ENCODE peak calls at places on chromosomes 2 and 18, in nine cellular contexts. K, B, M, E, X, O, J, I and D are unnamed samples.
A peak's percentile ranks its signal among the peaks of the same experiment; 100 is the strongest.

GRCh38 chr2:208488668-208489564 is 82.3 kb downstream of the PTH2R start:
- DNase-seq in K (no peak), B (no peak), M (no peak), E (no peak), X (no peak), O (no peak), J (no peak), I (no peak), D (no peak)

GRCh38 chr2:217943379-217944321 is 59.1 kb downstream of the TNS1 start:
- DNase-seq in K (no peak), B (peak; percentile 85), M (peak; percentile 50), E (no peak), X (no peak), O (peak; percentile 81), J (peak; percentile 48), I (peak; percentile 90), D (peak; percentile 83)

GRCh38 chr2:182818541-182819308 is 47.7 kb downstream of the FRZB start:
- DNase-seq in K (no peak), B (no peak), M (no peak), E (no peak), X (no peak), O (peak; percentile 20), J (no peak), I (no peak), D (no peak)

GRCh38 chr18:48834421-48835011 is 116.2 kb downstream of the SMAD7 start:
- DNase-seq in K (peak; percentile 65), B (peak; percentile 72), M (peak; percentile 89), E (peak; percentile 15), X (peak; percentile 94), O (peak; percentile 17), J (peak; percentile 93), I (peak; percentile 85), D (peak; percentile 81)

GRCh38 chr2:185291035-185291647 is 447.5 kb upstream of the FSIP2 start:
- DNase-seq in K (no peak), B (no peak), M (peak; percentile 30), E (no peak), X (peak; percentile 53), O (peak; percentile 81), J (peak; percentile 50), I (no peak), D (no peak)

GRCh38 chr2:230893881-230894781 is 29.4 kb downstream of the ITM2C start:
- DNase-seq in K (no peak), B (no peak), M (no peak), E (no peak), X (no peak), O (peak; percentile 9), J (peak; percentile 5), I (no peak), D (peak; percentile 56)

GRCh38 chr2:68764781-68765385 is 30.3 kb downstream of the ARHGAP25 start:
- DNase-seq in K (no peak), B (no peak), M (peak; percentile 94), E (no peak), X (no peak), O (no peak), J (no peak), I (no peak), D (no peak)

GRCh38 chr2:7191927-7192326 is 274.7 kb downstream of the RNF144A start:
- DNase-seq in K (peak; percentile 12), B (no peak), M (peak; percentile 99), E (no peak), X (peak; percentile 76), O (no peak), J (peak; percentile 94), I (no peak), D (no peak)

GRCh38 chr2:180077295-180077906 is 70.3 kb upstream of the CWC22 start:
- DNase-seq in K (peak; percentile 1), B (no peak), M (peak; percentile 18), E (no peak), X (peak; percentile 6), O (no peak), J (peak; percentile 55), I (no peak), D (no peak)

GRCh38 chr2:127195140-127196074 is 24.7 kb downstream of the CYP27C1 start:
- DNase-seq in K (no peak), B (no peak), M (no peak), E (no peak), X (no peak), O (no peak), J (no peak), I (no peak), D (no peak)

GRCh38 chr2:127199223-127199622 is 20.9 kb downstream of the CYP27C1 start:
- DNase-seq in K (no peak), B (no peak), M (no peak), E (no peak), X (no peak), O (no peak), J (no peak), I (peak; percentile 30), D (no peak)

GRCh38 chr2:127196998-127197397 is 23.1 kb downstream of the CYP27C1 start:
- DNase-seq in K (no peak), B (no peak), M (no peak), E (no peak), X (no peak), O (no peak), J (no peak), I (no peak), D (no peak)

GRCh38 chr2:127196549-127196948 is 23.6 kb downstream of the CYP27C1 start:
- DNase-seq in K (no peak), B (no peak), M (no peak), E (no peak), X (no peak), O (no peak), J (no peak), I (no peak), D (no peak)

DNA sequence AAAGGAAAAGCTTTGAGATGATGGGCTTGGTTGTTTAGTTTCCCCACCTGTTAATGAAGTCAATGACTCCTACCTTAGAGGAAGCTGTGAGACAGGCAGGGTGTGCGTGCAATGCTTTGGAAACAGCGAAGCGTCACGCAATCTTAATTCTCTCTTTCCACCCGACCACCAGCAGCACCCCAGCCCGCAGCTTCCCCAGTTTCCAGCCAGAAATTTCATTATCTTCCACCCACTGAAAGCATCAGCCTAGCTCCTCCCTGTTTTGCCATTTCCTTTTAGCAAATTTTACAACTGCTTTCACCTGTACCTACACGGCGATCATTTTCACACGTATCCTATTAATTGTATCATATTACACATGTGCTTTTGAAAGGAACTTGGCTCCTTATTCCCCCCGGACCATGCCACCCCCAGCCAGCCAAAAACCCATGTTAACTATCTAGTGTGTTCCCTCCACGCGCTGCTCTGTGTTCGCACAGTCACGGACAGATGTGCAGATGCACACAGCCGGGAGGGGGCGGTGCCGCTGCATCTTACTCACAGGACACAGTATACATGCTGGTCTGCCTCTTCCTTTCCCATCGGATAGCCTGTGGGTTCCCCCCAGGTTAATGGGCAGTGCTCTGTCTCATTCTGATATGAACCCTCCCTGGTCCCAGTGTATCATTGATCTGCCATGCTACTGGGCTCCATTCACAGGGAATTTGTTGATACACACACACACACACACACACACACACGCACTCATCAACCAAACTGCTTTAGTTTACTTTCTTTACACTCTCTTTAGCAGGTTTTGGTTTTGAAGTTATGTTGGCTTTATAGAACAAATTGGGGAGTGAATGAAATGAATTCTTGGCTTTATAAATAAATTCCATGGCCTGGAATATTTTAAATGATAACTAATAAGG is 22.4 kb downstream of the CYP27C1 start:
- DNase-seq in K (no peak), B (no peak), M (peak; percentile 31), E (no peak), X (no peak), O (peak; percentile 82), J (peak; percentile 59), I (peak; percentile 71), D (no peak)
- TF ChIP-seq CTCF in K (peak; percentile 49), B (no peak), M (peak; percentile 44), E (no peak), X (peak; percentile 63), O (peak; percentile 26), J (peak; percentile 73), I (peak; percentile 29), D (peak; percentile 29)

GRCh38 chr2:46879511-46879910 is 36.1 kb downstream of the MCFD2 start:
- DNase-seq in K (no peak), B (peak; percentile 1), M (no peak), E (no peak), X (no peak), O (no peak), J (no peak), I (no peak), D (no peak)

GRCh38 chr2:46878240-46878877 is 37.2 kb downstream of the MCFD2 start:
- DNase-seq in K (no peak), B (peak; percentile 11), M (no peak), E (no peak), X (no peak), O (no peak), J (no peak), I (no peak), D (no peak)

GRCh38 chr2:46877619-46878113 is 37.9 kb downstream of the MCFD2 start:
- DNase-seq in K (no peak), B (peak; percentile 16), M (no peak), E (no peak), X (no peak), O (no peak), J (no peak), I (no peak), D (no peak)

GRCh38 chr2:46876741-46877384 is 38.7 kb downstream of the MCFD2 start:
- DNase-seq in K (no peak), B (peak; percentile 24), M (peak; percentile 82), E (no peak), X (peak; percentile 84), O (no peak), J (peak; percentile 88), I (no peak), D (no peak)

GRCh38 chr2:46878886-46879285 is 36.7 kb downstream of the MCFD2 start:
- DNase-seq in K (no peak), B (no peak), M (peak; percentile 61), E (no peak), X (no peak), O (peak; percentile 26), J (peak; percentile 72), I (no peak), D (peak; percentile 69)
- TF ChIP-seq CTCF in K (no peak), B (no peak), M (no peak), E (no peak), X (no peak), O (no peak), J (no peak), I (no peak), D (no peak)

GRCh38 chr2:166448106-166448505 is 45.9 kb downstream of the SCN7A start:
- DNase-seq in K (no peak), B (no peak), M (no peak), E (no peak), X (no peak), O (no peak), J (no peak), I (no peak), D (no peak)

GRCh38 chr2:166453995-166454595 is 40.0 kb downstream of the SCN7A start:
- DNase-seq in K (no peak), B (no peak), M (peak; percentile 2), E (no peak), X (no peak), O (no peak), J (no peak), I (no peak), D (no peak)

GRCh38 chr2:166451451-166451850 is 42.6 kb downstream of the SCN7A start:
- DNase-seq in K (no peak), B (no peak), M (peak; percentile 45), E (no peak), X (no peak), O (no peak), J (peak; percentile 1), I (no peak), D (no peak)

GRCh38 chr2:166449439-166449838 is 44.6 kb downstream of the SCN7A start:
- DNase-seq in K (no peak), B (no peak), M (no peak), E (no peak), X (no peak), O (no peak), J (no peak), I (no peak), D (no peak)
- TF ChIP-seq CTCF in K (no peak), B (no peak), M (no peak), E (no peak), X (no peak), O (no peak), J (no peak), I (no peak), D (no peak)

GRCh38 chr18:65936678-65937077 is 185.9 kb downstream of the CDH7 start:
- DNase-seq in K (no peak), B (no peak), M (no peak), E (no peak), X (no peak), O (no peak), J (no peak), I (no peak), D (no peak)
- TF ChIP-seq CTCF in K (no peak), B (no peak), M (no peak), E (no peak), X (no peak), O (no peak), J (peak; percentile 12), I (no peak), D (no peak)